ENCODE peak calls at places on chromosomes 4 and X, in six cellular contexts. K is psoas muscle, R is sigmoid colon, A is neural progenitor cell, C is suprapubic skin, F is mesothelial cell of epicardium. J is an unnamed sample.

GRCh38 chr4:165612936-165613335 is 234.1 kb downstream of the CPE start:
- DNase-seq in C (no peak), R (no peak), A (no peak), F (no peak), K (no peak), J (no peak)

GRCh38 chr4:152304220-152304619 is 231.7 kb downstream of the FBXW7 start:
- DNase-seq in A (no peak), F (no peak), R (no peak), C (no peak), K (no peak), J (no peak)

GRCh38 chrX:152929898-152930297 is 32.0 kb downstream of the ZNF185 start:
- DNase-seq in A (no peak), C (no peak), F (no peak), R (no peak), K (no peak), J (no peak)

GRCh38 chr4:179595671-179596410 is 2153.6 kb upstream of the AGA start:
- DNase-seq in K (no peak), R (no peak), F (no peak), C (no peak), A (no peak), J (no peak)

GRCh38 chr4:113699772-113700171 is 61.8 kb downstream of the CAMK2D start:
- DNase-seq in C (no peak), K (no peak), F (no peak), A (no peak), R (no peak), J (no peak)

GRCh38 chr4:113467581-113467980 is 294.0 kb downstream of the CAMK2D start:
- DNase-seq in A (no peak), K (no peak), C (no peak), F (no peak), R (no peak), J (no peak)

GRCh38 chr4:24363751-24364150 is 220.6 kb downstream of the DHX15 start:
- DNase-seq in K (no peak), F (no peak), R (no peak), C (no peak), A (no peak), J (no peak)

GRCh38 chr4:112185740-112186670 is 40.8 kb downstream of the FAM241A start:
- DNase-seq in K (no peak), F (no peak), C (no peak), A (peak; percentile 29), R (no peak), J (peak; percentile 49)

GRCh38 chr4:90840828-90841227 is 713.6 kb downstream of the CCSER1 start:
- DNase-seq in F (no peak), R (no peak), C (no peak), K (no peak), A (no peak), J (no peak)

GRCh38 chr4:44448548-44449443 is at the start of gene KCTD8:
- DNase-seq in K (peak; percentile 95), F (peak; percentile 66), A (peak; percentile 96), R (peak; percentile 95), C (peak; percentile 85), J (no peak)

GRCh38 chr4:144906181-144906895 is 191.7 kb downstream of the ANAPC10 start:
- DNase-seq in R (no peak), C (no peak), F (no peak), A (no peak), K (no peak), J (no peak)

GRCh38 chr4:187307131-187307530 is 583.5 kb upstream of the FAT1 start:
- DNase-seq in R (no peak), C (no peak), A (no peak), K (no peak), F (no peak), J (no peak)

GRCh38 chr4:577499-578450 is 1.7 kb upstream of the TMEM271 start:
- DNase-seq in R (no peak), A (peak; percentile 70), C (no peak), K (no peak), F (no peak), J (no peak)

GRCh38 chr4:128349921-128350320 is 62.3 kb upstream of the PGRMC2 start:
- DNase-seq in A (no peak), K (no peak), C (no peak), F (no peak), R (no peak), J (no peak)

GRCh38 chrX:77427586-77427985 is 19.6 kb upstream of the FGF16 start:
- DNase-seq in R (no peak), A (no peak), C (no peak), K (no peak), F (no peak), J (no peak)

GRCh38 chr4:24729041-24729730 is 66.2 kb upstream of the SOD3 start:
- DNase-seq in C (no peak), K (no peak), A (no peak), F (no peak), R (no peak), J (no peak)

GRCh38 chr4:108417923-108418322 is 202.5 kb upstream of the RPL34 start:
- DNase-seq in C (no peak), R (no peak), K (no peak), F (no peak), A (no peak), J (no peak)

GRCh38 chr4:63717384-63717783 is 691.9 kb downstream of the TECRL start:
- DNase-seq in F (no peak), K (no peak), R (no peak), C (no peak), A (peak; percentile 41), J (no peak)

GRCh38 chr4:124753941-124754581 is 41.5 kb upstream of the ANKRD50 start:
- DNase-seq in C (no peak), A (no peak), K (no peak), R (no peak), F (no peak), J (no peak)

GRCh38 chr4:36273276-36273675 is 8.1 kb upstream of the DTHD1 start:
- DNase-seq in K (no peak), R (no peak), C (no peak), F (no peak), A (no peak), J (no peak)

GRCh38 chrX:64428371-64428770 is 33.1 kb upstream of the MTMR8 start:
- DNase-seq in A (no peak), K (no peak), C (no peak), R (no peak), F (no peak), J (no peak)

GRCh38 chr4:176238157-176238608 is 30.8 kb downstream of the ASB5 start:
- DNase-seq in R (no peak), A (no peak), C (no peak), K (no peak), F (no peak), J (no peak)

GRCh38 chr4:68963389-68963788 is 11.8 kb upstream of the UGT2A3 start:
- DNase-seq in K (no peak), F (no peak), R (no peak), C (no peak), A (no peak), J (no peak)

GRCh38 chr4:86338989-86339388 is 20.9 kb downstream of the MAPK10 start:
- DNase-seq in K (no peak), A (no peak), F (no peak), C (no peak), R (no peak), J (no peak)

GRCh38 chrX:49273181-49273727 is 3.7 kb downstream of the PPP1R3F start:
- DNase-seq in K (no peak), A (no peak), F (no peak), R (peak; percentile 13), C (no peak), J (no peak)

GRCh38 chrX:46040001-46040400 is 505.2 kb downstream of the ZNF674 start:
- DNase-seq in K (no peak), A (no peak), C (no peak), F (no peak), R (no peak), J (no peak)

DNA sequence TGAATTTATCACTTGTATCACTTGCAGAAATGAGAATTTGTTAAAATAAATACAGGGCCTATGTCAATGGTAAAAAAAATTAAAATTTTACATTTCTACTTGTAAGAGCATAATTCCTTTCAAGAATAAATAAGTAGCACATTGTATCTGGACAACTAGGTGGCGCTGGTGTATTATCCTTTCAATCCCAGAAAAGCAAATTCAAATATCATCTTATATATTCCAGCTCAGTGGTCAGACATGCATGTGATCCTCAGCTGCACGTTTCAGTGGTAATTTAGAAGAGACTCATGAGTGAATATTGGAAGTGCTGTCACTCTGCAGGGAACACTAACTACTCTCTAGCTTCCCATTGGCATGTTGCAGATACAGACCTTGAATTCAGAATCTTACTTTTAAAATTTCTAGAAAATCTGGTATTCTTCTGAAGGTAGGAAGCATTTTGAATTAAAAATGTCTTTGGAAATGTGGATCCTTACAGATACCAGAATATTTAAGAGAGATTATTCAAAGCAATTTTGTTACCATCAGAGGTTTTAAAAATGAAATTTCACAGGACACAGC is 1414.7 kb upstream of the TENM3 start:
- DNase-seq in K (no peak), F (no peak), R (no peak), C (no peak), A (peak; percentile 51), J (no peak)
- TF ChIP-seq CTCF in K (peak; percentile 38), F (peak; percentile 88), R (no peak), C (no peak), A (peak; percentile 81), J (peak; percentile 67)

GRCh38 chrX:42976729-42977366 is 198.9 kb upstream of the PPP1R2C start:
- DNase-seq in K (no peak), F (no peak), R (no peak), A (no peak), C (no peak), J (no peak)
- TF ChIP-seq CTCF in K (no peak), F (no peak), R (no peak), A (no peak), C (no peak), J (no peak)

DNA sequence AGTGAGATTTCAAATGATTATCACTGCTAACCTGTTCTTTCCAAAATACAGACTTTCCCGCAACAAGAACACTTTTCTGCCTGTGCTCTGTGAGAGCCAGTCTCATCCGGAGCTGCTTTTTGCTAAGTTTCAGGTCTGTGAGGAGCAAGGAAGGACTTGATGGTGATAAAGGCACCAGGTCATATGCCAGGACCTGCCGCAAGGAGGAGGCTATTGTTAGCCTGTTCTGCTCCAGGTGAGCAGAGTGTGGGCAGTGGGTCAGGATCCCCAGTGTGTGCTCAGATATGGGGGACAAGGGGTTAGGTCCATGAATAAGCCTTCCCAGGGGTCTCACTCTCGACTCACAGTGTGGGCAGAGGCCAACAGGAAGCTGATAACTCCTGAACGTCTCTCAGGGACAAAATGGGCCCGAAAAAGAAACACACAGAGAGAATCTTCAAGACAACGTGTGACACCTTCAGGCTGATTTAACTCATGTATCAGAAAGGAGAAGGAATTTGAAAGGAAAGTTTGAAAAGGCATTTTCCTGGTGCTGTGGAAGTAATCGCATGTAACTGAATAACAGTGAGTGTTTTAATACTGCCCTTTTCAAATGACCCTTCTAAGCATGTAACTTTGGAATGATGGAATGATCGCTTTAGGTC is 57.7 kb upstream of the PDLIM3 start:
- DNase-seq in K (no peak), F (no peak), A (no peak), C (no peak), R (no peak), J (no peak)
- TF ChIP-seq CTCF in K (peak; percentile 18), F (no peak), A (no peak), C (no peak), R (no peak), J (no peak)

GRCh38 chr4:170721812-170722373 is 632.1 kb upstream of the AADAT start:
- DNase-seq in R (no peak), F (no peak), C (no peak), K (no peak), A (no peak), J (no peak)

DNA sequence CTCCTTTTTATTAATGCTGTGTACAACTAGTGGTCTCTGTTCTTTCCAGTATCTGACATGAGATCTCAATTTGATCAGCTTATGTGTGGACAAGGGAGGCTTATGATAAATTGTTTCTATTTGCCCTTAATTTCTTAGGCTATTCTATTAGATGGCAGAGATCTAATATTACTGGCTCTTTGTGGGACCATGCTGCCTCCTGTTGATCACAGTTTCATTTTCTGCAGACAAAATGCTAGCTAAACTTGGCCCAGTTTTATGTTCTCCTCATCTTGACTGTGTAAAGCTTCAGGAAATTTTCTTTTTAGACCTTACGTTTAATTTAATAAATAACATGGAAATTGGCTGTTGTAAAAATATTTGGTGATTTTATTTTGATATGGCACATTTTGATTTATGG is 627.1 kb upstream of the AADAT start:
- DNase-seq in R (no peak), F (no peak), C (no peak), K (no peak), A (no peak), J (no peak)
- TF ChIP-seq CTCF in R (no peak), F (no peak), C (no peak), K (no peak), A (peak; percentile 31), J (no peak)

J was measured in CD14-positive monocyte.